ENCODE peak calls at places on chromosomes 16 and 17, in eight cellular contexts. Y is kidney epithelial cell; Z is GM12878; M is lower leg skin; J is CD4-positive, CD25-positive, alpha-beta regulatory T cell; V is cardiac muscle cell; H is GM23248; O is mucosa of descending colon. L is an unnamed sample.

GRCh38 chr17:68591583-68591982 is 9.6 kb downstream of the FAM20A start:
- DNase-seq in Y (no peak), Z (no peak), M (no peak), J (no peak), V (no peak), H (no peak), O (no peak), L (no peak)

GRCh38 chr16:14002416-14002815 is 68.7 kb upstream of the MRTFB start:
- DNase-seq in Y (no peak), Z (no peak), M (no peak), J (no peak), V (no peak), H (no peak), O (no peak), L (no peak)

GRCh38 chr17:50834786-50835562 is 412 bp upstream of the WFIKKN2 start:
- DNase-seq in Y (no peak), Z (no peak), M (no peak), J (no peak), V (peak; percentile 40), H (peak; percentile 14), O (no peak), L (no peak)

GRCh38 chr16:1351215-1351581 is 480 bp downstream of the TSR3 start:
- DNase-seq in Y (no peak), Z (no peak), M (no peak), J (no peak), V (no peak), H (peak; percentile 27), O (no peak), L (no peak)

GRCh38 chr16:78571880-78572279 is 472.4 kb downstream of the WWOX start:
- DNase-seq in Y (no peak), Z (no peak), M (no peak), J (no peak), V (no peak), H (no peak), O (no peak), L (no peak)

GRCh38 chr16:12173121-12173520 is 196.6 kb downstream of the SNX29 start:
- DNase-seq in Y (no peak), Z (no peak), M (no peak), J (no peak), V (no peak), H (no peak), O (no peak), L (no peak)

GRCh38 chr17:75504347-75505151 is 10.8 kb downstream of the CASKIN2 start:
- DNase-seq in Y (no peak), Z (no peak), M (no peak), J (peak; percentile 26), V (peak; percentile 35), H (peak; percentile 48), O (peak; percentile 55), L (no peak)

GRCh38 chr17:51260960-51261958 is 913 bp downstream of the UTP18 start:
- DNase-seq in Y (no peak), Z (no peak), M (peak; percentile 37), J (no peak), V (peak; percentile 76), H (peak; percentile 84), O (peak; percentile 87), L (no peak)

GRCh38 chr16:77961811-77962210 is 60.5 kb upstream of the CLEC3A start:
- DNase-seq in Y (no peak), Z (no peak), M (no peak), J (no peak), V (no peak), H (peak; percentile 57), O (no peak), L (peak; percentile 10)

GRCh38 chr17:21355586-21355985 is 20.6 kb upstream of the KCNJ12 start:
- DNase-seq in Y (no peak), Z (no peak), M (no peak), J (no peak), V (no peak), H (no peak), O (peak; percentile 25), L (no peak)

GRCh38 chr17:35614835-35615234 is 27.7 kb downstream of the AP2B1 start:
- DNase-seq in Y (no peak), Z (no peak), M (no peak), J (no peak), V (no peak), H (no peak), O (no peak), L (no peak)

GRCh38 chr16:14444979-14445810 is 184.9 kb downstream of the PARN start:
- DNase-seq in Y (no peak), Z (no peak), M (no peak), J (no peak), V (no peak), H (no peak), O (no peak), L (no peak)

GRCh38 chr16:4288148-4288921 is 15.5 kb upstream of the TFAP4 start:
- DNase-seq in Y (no peak), Z (no peak), M (no peak), J (peak; percentile 79), V (peak; percentile 83), H (peak; percentile 89), O (peak; percentile 77), L (no peak)

DNA sequence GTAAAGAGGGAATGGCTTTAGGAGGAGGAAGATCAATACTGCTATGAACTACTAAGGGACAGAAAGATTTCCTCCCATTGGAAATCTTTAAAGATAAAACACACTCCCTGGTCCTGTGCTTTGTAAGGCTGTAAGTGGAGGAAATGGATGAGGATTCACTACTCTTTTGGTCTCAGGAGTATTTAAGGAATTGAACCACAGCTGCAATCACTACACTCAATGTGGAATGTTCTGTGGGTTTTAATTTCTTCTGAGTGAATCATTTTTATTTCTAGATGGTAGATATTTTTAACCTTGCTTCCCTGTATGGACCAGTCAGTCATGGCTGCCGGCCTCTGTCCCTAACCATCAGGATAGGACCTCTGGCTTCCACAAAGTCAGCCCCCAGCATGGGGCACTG is 65.6 kb downstream of the SDR42E1 start:
- DNase-seq in Y (no peak), Z (no peak), M (no peak), J (no peak), V (no peak), H (peak; percentile 78), O (no peak), L (peak; percentile 21)
- H3K4me3 ChIP-seq in Y (no peak overlapping the region), Z (no peak overlapping the region), M (no peak overlapping the region), J (no peak overlapping the region), V (no peak overlapping the region), H (peak overlapping the region; percentile 14), O (no peak overlapping the region), L (no peak overlapping the region)

DNA sequence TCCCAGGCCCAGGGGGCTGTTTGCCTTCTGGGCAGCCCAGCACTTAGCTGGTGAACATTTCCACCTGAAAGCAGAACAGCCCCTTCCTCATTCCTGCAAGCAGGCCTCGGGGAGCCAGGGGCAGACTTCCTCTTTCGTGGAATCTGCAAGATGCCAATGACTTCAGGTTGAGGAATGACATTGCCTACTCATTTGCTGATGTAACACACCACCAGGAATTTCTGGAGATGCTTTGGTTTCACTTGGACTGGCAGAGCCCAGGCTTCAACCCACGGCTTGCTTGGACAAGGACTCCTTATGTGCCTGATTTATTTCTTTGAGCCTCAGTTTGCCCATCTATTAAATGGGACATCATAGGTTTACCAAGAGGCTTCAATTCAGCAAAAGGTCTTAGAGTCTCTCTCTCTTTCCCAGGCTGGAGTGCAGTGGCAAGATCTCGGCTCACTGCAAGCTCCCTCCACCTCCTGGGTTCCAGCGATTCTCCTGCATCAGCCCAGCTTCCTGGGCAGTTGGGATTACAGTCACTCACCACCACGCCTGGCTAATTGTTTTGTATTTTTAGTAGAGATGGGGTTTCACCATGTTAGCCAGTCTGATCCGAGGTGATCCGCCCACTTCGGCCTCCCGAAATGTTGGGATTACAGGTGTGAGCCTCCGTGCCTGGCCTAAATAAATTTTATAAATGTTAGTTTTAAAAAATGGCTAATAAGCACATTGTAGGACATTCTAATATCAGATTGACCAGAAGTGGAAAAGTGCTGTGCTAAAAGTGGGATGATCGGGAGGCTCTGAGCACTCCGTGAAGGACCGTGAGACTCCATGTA is 874 bp upstream of the NLRP1 start:
- DNase-seq in Y (peak; percentile 64), Z (no peak), M (no peak), J (no peak), V (no peak), H (peak; percentile 93), O (no peak), L (peak; percentile 79)
- H3K4me3 ChIP-seq in Y (no peak overlapping the region), Z (peak overlapping the region; percentile 92), M (no peak overlapping the region), J (peak overlapping the region; percentile 93), V (no peak overlapping the region), H (peak overlapping the region; percentile 98), O (no peak overlapping the region), L (no peak overlapping the region)

DNA sequence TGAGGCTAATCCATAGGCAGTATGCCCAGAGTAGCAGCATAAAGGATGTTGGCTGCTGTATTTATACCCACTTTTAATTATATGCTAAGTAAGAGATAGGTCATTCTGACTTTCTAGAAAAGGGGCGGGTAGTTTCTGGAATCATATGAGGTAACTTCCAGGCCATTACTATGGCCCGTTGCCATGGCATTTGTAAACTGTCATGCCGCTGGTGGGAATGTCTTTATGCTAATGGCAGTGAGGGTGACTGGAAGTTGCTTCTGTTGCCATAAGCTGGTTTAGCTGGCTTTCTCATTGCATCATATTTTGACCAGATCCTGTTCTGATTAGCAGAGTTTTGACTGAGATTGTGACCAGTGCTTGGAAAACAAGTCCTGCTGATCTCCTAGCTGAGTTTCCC is 929.6 kb upstream of the CDH8 start:
- DNase-seq in Y (no peak), Z (no peak), M (no peak), J (no peak), V (no peak), H (no peak), O (no peak), L (no peak)
- H3K4me3 ChIP-seq in Y (no peak overlapping the region), Z (no peak overlapping the region), M (no peak overlapping the region), J (no peak overlapping the region), V (no peak overlapping the region), H (no peak overlapping the region), O (no peak overlapping the region), L (no peak overlapping the region)

GRCh38 chr17:46770818-46771600 is 47.5 kb downstream of the WNT3 start:
- DNase-seq in Y (no peak), Z (no peak), M (no peak), J (peak; percentile 19), V (peak; percentile 72), H (peak; percentile 83), O (no peak), L (no peak)

GRCh38 chr17:46769531-46770438 is 48.7 kb downstream of the WNT3 start:
- DNase-seq in Y (no peak), Z (no peak), M (no peak), J (no peak), V (no peak), H (no peak), O (no peak), L (no peak)

GRCh38 chr17:46772013-46772878 is 46.2 kb downstream of the WNT3 start:
- DNase-seq in Y (no peak), Z (no peak), M (no peak), J (no peak), V (peak; percentile 59), H (peak; percentile 56), O (no peak), L (no peak)

GRCh38 chr17:46771601-46772012 is 46.9 kb downstream of the WNT3 start:
- DNase-seq in Y (no peak), Z (no peak), M (no peak), J (no peak), V (peak; percentile 75), H (peak; percentile 58), O (no peak), L (no peak)

GRCh38 chr17:46770439-46770817 is 48.1 kb downstream of the WNT3 start:
- DNase-seq in Y (no peak), Z (no peak), M (no peak), J (no peak), V (no peak), H (no peak), O (no peak), L (no peak)
- H3K4me3 ChIP-seq in Y (no peak overlapping the region), Z (no peak overlapping the region), M (no peak overlapping the region), J (no peak overlapping the region), V (peak overlapping the region; percentile 47), H (peak overlapping the region; percentile 68), O (no peak overlapping the region), L (peak overlapping the region; percentile 12)

L was measured in AG04449.